ENCODE peak calls at places on chromosome 3, in ten cellular contexts. One of them, this sample, is unnamed.

GRCh38 chr3:32077260-32078084 is 28.9 kb upstream of the GPD1L start:
- DNase-seq in psoas muscle: no peak
- DNase-seq in prostate gland: no peak
- DNase-seq in CD4-positive, CD25-positive, alpha-beta regulatory T cell: no peak
- DNase-seq in AG08396: no peak
- DNase-seq in anterior cingulate cortex: no peak
- DNase-seq in Daoy: peak; percentile 3
- DNase-seq in CD4-positive, alpha-beta memory T cell: no peak
- DNase-seq in WTC11: peak; percentile 12
- DNase-seq in ureter: no peak
- DNase-seq in this sample: no peak

GRCh38 chr3:10322355-10322715 is 1.4 kb upstream of the SEC13 start:
- DNase-seq in psoas muscle: no peak
- DNase-seq in prostate gland: no peak
- DNase-seq in CD4-positive, CD25-positive, alpha-beta regulatory T cell: no peak
- DNase-seq in AG08396: no peak
- DNase-seq in anterior cingulate cortex: no peak
- DNase-seq in Daoy: no peak
- DNase-seq in CD4-positive, alpha-beta memory T cell: peak; percentile 22
- DNase-seq in WTC11: no peak
- DNase-seq in ureter: no peak
- DNase-seq in this sample: no peak

GRCh38 chr3:18290130-18290529 is 135.0 kb downstream of the SATB1 start:
- DNase-seq in psoas muscle: no peak
- DNase-seq in prostate gland: no peak
- DNase-seq in CD4-positive, CD25-positive, alpha-beta regulatory T cell: no peak
- DNase-seq in AG08396: no peak
- DNase-seq in anterior cingulate cortex: no peak
- DNase-seq in Daoy: no peak
- DNase-seq in CD4-positive, alpha-beta memory T cell: no peak
- DNase-seq in WTC11: no peak
- DNase-seq in ureter: no peak
- DNase-seq in this sample: no peak

GRCh38 chr3:129428382-129429079 is at the start of gene EFCAB12:
- DNase-seq in psoas muscle: peak; percentile 95
- DNase-seq in prostate gland: peak; percentile 96
- DNase-seq in CD4-positive, CD25-positive, alpha-beta regulatory T cell: peak; percentile 86
- DNase-seq in AG08396: peak; percentile 94
- DNase-seq in anterior cingulate cortex: peak; percentile 86
- DNase-seq in Daoy: peak; percentile 97
- DNase-seq in CD4-positive, alpha-beta memory T cell: peak; percentile 84
- DNase-seq in WTC11: peak; percentile 97
- DNase-seq in ureter: peak; percentile 96
- DNase-seq in this sample: peak; percentile 88

GRCh38 chr3:189389346-189389745 is 217.6 kb downstream of the TPRG1 start:
- DNase-seq in psoas muscle: no peak
- DNase-seq in prostate gland: no peak
- DNase-seq in CD4-positive, CD25-positive, alpha-beta regulatory T cell: no peak
- DNase-seq in AG08396: no peak
- DNase-seq in anterior cingulate cortex: no peak
- DNase-seq in Daoy: peak; percentile 35
- DNase-seq in CD4-positive, alpha-beta memory T cell: no peak
- DNase-seq in WTC11: no peak
- DNase-seq in ureter: no peak
- DNase-seq in this sample: no peak

GRCh38 chr3:127754411-127755304 is 67.7 kb downstream of the MGLL start:
- DNase-seq in psoas muscle: no peak
- DNase-seq in prostate gland: no peak
- DNase-seq in CD4-positive, CD25-positive, alpha-beta regulatory T cell: no peak
- DNase-seq in AG08396: no peak
- DNase-seq in anterior cingulate cortex: no peak
- DNase-seq in Daoy: no peak
- DNase-seq in CD4-positive, alpha-beta memory T cell: no peak
- DNase-seq in WTC11: no peak
- DNase-seq in ureter: no peak
- DNase-seq in this sample: no peak

GRCh38 chr3:159831466-159831865 is 157.2 kb upstream of the IL12A start:
- DNase-seq in psoas muscle: no peak
- DNase-seq in prostate gland: no peak
- DNase-seq in CD4-positive, CD25-positive, alpha-beta regulatory T cell: no peak
- DNase-seq in AG08396: no peak
- DNase-seq in anterior cingulate cortex: no peak
- DNase-seq in Daoy: no peak
- DNase-seq in CD4-positive, alpha-beta memory T cell: no peak
- DNase-seq in WTC11: no peak
- DNase-seq in ureter: no peak
- DNase-seq in this sample: no peak

GRCh38 chr3:101202640-101203039 is 117.7 kb downstream of the IMPG2 start:
- DNase-seq in psoas muscle: no peak
- DNase-seq in prostate gland: no peak
- DNase-seq in CD4-positive, CD25-positive, alpha-beta regulatory T cell: no peak
- DNase-seq in AG08396: no peak
- DNase-seq in anterior cingulate cortex: no peak
- DNase-seq in Daoy: no peak
- DNase-seq in CD4-positive, alpha-beta memory T cell: no peak
- DNase-seq in WTC11: no peak
- DNase-seq in ureter: no peak
- DNase-seq in this sample: no peak

GRCh38 chr3:10764314-10765051 is 51.5 kb upstream of the SLC6A11 start:
- DNase-seq in psoas muscle: no peak
- DNase-seq in prostate gland: no peak
- DNase-seq in CD4-positive, CD25-positive, alpha-beta regulatory T cell: no peak
- DNase-seq in AG08396: no peak
- DNase-seq in anterior cingulate cortex: no peak
- DNase-seq in Daoy: no peak
- DNase-seq in CD4-positive, alpha-beta memory T cell: no peak
- DNase-seq in WTC11: no peak
- DNase-seq in ureter: peak; percentile 33
- DNase-seq in this sample: no peak

GRCh38 chr3:142987080-142987700 is 14.2 kb upstream of the U2SURP start:
- DNase-seq in psoas muscle: no peak
- DNase-seq in prostate gland: no peak
- DNase-seq in CD4-positive, CD25-positive, alpha-beta regulatory T cell: no peak
- DNase-seq in AG08396: no peak
- DNase-seq in anterior cingulate cortex: no peak
- DNase-seq in Daoy: no peak
- DNase-seq in CD4-positive, alpha-beta memory T cell: peak; percentile 41
- DNase-seq in WTC11: no peak
- DNase-seq in ureter: no peak
- DNase-seq in this sample: no peak

GRCh38 chr3:56219894-56220805 is 248.1 kb downstream of the ERC2 start:
- DNase-seq in psoas muscle: no peak
- DNase-seq in prostate gland: no peak
- DNase-seq in CD4-positive, CD25-positive, alpha-beta regulatory T cell: no peak
- DNase-seq in AG08396: no peak
- DNase-seq in anterior cingulate cortex: peak; percentile 11
- DNase-seq in Daoy: peak; percentile 2
- DNase-seq in CD4-positive, alpha-beta memory T cell: no peak
- DNase-seq in WTC11: no peak
- DNase-seq in ureter: no peak
- DNase-seq in this sample: no peak

GRCh38 chr3:127456471-127457093 is 134.0 kb downstream of the TPRA1 start:
- DNase-seq in psoas muscle: no peak
- DNase-seq in prostate gland: peak; percentile 16
- DNase-seq in CD4-positive, CD25-positive, alpha-beta regulatory T cell: no peak
- DNase-seq in AG08396: peak; percentile 62
- DNase-seq in anterior cingulate cortex: no peak
- DNase-seq in Daoy: peak; percentile 91
- DNase-seq in CD4-positive, alpha-beta memory T cell: no peak
- DNase-seq in WTC11: peak; percentile 21
- DNase-seq in ureter: no peak
- DNase-seq in this sample: no peak

GRCh38 chr3:11661052-11661656 is 17.4 kb upstream of the VGLL4 start:
- DNase-seq in psoas muscle: no peak
- DNase-seq in prostate gland: no peak
- DNase-seq in CD4-positive, CD25-positive, alpha-beta regulatory T cell: no peak
- DNase-seq in AG08396: no peak
- DNase-seq in anterior cingulate cortex: no peak
- DNase-seq in Daoy: peak; percentile 17
- DNase-seq in CD4-positive, alpha-beta memory T cell: no peak
- DNase-seq in WTC11: no peak
- DNase-seq in ureter: no peak
- DNase-seq in this sample: no peak

GRCh38 chr3:73475717-73476116 is 149.0 kb downstream of the PDZRN3 start:
- DNase-seq in psoas muscle: no peak
- DNase-seq in prostate gland: no peak
- DNase-seq in CD4-positive, CD25-positive, alpha-beta regulatory T cell: no peak
- DNase-seq in AG08396: no peak
- DNase-seq in anterior cingulate cortex: no peak
- DNase-seq in Daoy: no peak
- DNase-seq in CD4-positive, alpha-beta memory T cell: no peak
- DNase-seq in WTC11: no peak
- DNase-seq in ureter: no peak
- DNase-seq in this sample: no peak

This sample was measured in LNCaP clone FGC.